ENCODE peak calls at places on chromosome 12, in four cellular contexts. N, Z, T and G are unnamed samples.

GRCh38 chr12:114504311-114504710 is 98.4 kb upstream of the TBX5 start:
- DNase-seq in N (no peak), Z (no peak), T (no peak), G (no peak)

GRCh38 chr12:127054531-127054930 is 1212.4 kb upstream of the TMEM132C start:
- DNase-seq in T (no peak), N (no peak), Z (no peak), G (no peak)

GRCh38 chr12:49959570-49960473 is 1.9 kb upstream of the AQP5 start:
- DNase-seq in Z (no peak), T (no peak), N (no peak), G (no peak)

GRCh38 chr12:4221157-4221556 is 52.4 kb upstream of the CCND2 start:
- DNase-seq in T (no peak), N (no peak), Z (no peak), G (no peak)

GRCh38 chr12:47740536-47741339 is 15.4 kb upstream of the ENDOU start:
- DNase-seq in N (no peak), T (no peak), Z (peak; percentile 30), G (no peak)

GRCh38 chr12:76943004-76943403 is 64.2 kb upstream of the CSRP2 start:
- DNase-seq in Z (no peak), N (no peak), T (no peak), G (no peak)

GRCh38 chr12:50563434-50563787 is 58.6 kb downstream of the DIP2B start:
- DNase-seq in N (no peak), Z (no peak), T (no peak), G (no peak)

GRCh38 chr12:24754690-24755638 is 193.9 kb downstream of the BCAT1 start:
- DNase-seq in N (no peak), T (peak; percentile 74), Z (no peak), G (no peak)

GRCh38 chr12:92134638-92135274 is 10.9 kb downstream of the BTG1 start:
- DNase-seq in Z (no peak), T (no peak), N (no peak), G (no peak)

GRCh38 chr12:130054803-130055202 is 107.5 kb upstream of the FZD10 start:
- DNase-seq in T (no peak), Z (no peak), N (no peak), G (no peak)

GRCh38 chr12:470133-470532 is 10.4 kb downstream of the B4GALNT3 start:
- DNase-seq in Z (no peak), T (no peak), N (no peak), G (no peak)

GRCh38 chr12:54538136-54538700 is 11.2 kb upstream of the PDE1B start:
- DNase-seq in N (no peak), Z (no peak), T (no peak), G (no peak)

GRCh38 chr12:98002887-98003493 is 512.4 kb upstream of the TMPO start:
- DNase-seq in T (no peak), Z (no peak), N (no peak), G (no peak)

GRCh38 chr12:20368653-20369163 is 371 bp downstream of the PDE3A start:
- DNase-seq in Z (peak; percentile 17), T (no peak), N (no peak), G (no peak)

GRCh38 chr12:131599214-131600159 is 111.4 kb upstream of the SFSWAP start:
- DNase-seq in T (no peak), Z (no peak), N (no peak), G (no peak)

GRCh38 chr12:9751204-9752144 is 9.2 kb downstream of the CD69 start:
- DNase-seq in Z (no peak), T (no peak), N (peak; percentile 35), G (no peak)

GRCh38 chr12:30806989-30807694 is 52.4 kb upstream of the CAPRIN2 start:
- DNase-seq in Z (no peak), T (no peak), N (peak; percentile 17), G (no peak)

GRCh38 chr12:27048822-27049752 is 26.7 kb downstream of the MED21 start:
- DNase-seq in T (no peak), N (no peak), Z (no peak), G (no peak)

GRCh38 chr12:120869376-120869775 is 34.8 kb downstream of the SPPL3 start:
- DNase-seq in N (no peak), Z (no peak), T (no peak), G (no peak)

GRCh38 chr12:9750276-9751203 is 10.2 kb downstream of the CD69 start:
- DNase-seq in T (no peak), N (peak; percentile 58), Z (no peak), G (no peak)

GRCh38 chr12:48824905-48825304 is 6.6 kb downstream of the CACNB3 start:
- DNase-seq in Z (no peak), N (no peak), T (no peak), G (no peak)

GRCh38 chr12:103814436-103814835 is 26.6 kb downstream of the NT5DC3 start:
- DNase-seq in T (no peak), Z (no peak), N (no peak), G (no peak)

GRCh38 chr12:11713202-11713601 is 63.7 kb downstream of the ETV6 start:
- DNase-seq in N (no peak), T (no peak), Z (no peak), G (no peak)

GRCh38 chr12:110371408-110372055 is 32.0 kb downstream of the ANAPC7 start:
- DNase-seq in T (no peak), N (no peak), Z (no peak), G (no peak)

GRCh38 chr12:47360771-47361388 is 281.1 kb upstream of the AMIGO2 start:
- DNase-seq in N (peak; percentile 31), T (no peak), Z (no peak), G (no peak)

GRCh38 chr12:61911113-61911512 is 349.1 kb upstream of the USP15 start:
- DNase-seq in T (no peak), Z (no peak), N (no peak), G (no peak)

DNA sequence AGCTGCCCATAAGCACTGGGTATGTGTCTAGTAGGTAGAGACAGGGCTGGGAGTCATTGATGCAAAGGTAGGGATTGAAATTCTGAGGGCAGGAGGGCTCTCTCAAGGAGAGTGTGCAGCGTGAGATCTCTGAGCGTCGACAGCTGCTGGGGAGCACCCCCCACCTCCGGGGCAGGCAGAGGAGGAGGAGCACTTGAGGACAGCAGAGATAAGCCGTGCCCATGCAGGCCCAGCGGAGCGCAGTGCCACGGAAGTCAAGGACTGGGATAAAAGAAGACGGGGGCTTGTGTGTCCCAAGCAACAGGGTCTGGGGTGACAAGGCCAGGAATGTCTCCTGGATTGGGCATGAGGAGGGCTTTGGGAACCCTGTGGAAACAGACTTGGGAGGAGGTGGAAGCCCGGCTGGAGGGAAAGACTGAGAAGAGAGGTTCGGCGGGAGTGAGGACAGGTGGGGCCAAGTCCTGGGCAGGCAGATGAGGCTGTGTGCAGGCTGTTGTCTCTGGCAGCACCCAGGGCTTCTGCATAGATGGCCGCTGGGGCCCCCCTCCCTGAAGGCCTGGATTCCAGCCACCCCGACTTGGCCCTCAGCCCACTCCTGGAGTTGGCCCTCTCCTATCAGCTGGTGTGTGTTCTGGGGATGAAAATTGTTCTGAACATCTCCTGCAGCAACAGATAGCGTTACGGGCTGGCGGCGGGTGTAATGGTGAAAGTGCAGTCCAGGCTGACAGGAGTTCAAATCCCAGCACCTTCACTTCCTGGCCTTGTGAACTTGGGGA is 1.9 kb downstream of the CACNA2D4 start:
- DNase-seq in T (no peak), N (no peak), Z (no peak), G (no peak)
- TF ChIP-seq CTCF in T (no peak), N (no peak), Z (no peak), G (no peak)

GRCh38 chr12:64671682-64672081 is 61.4 kb downstream of the RASSF3 start:
- DNase-seq in N (no peak), T (no peak), Z (no peak), G (no peak)

GRCh38 chr12:64670856-64671639 is 60.8 kb downstream of the RASSF3 start:
- DNase-seq in T (peak; percentile 65), Z (no peak), N (no peak), G (no peak)

GRCh38 chr12:64672925-64673409 is 62.7 kb downstream of the RASSF3 start:
- DNase-seq in T (no peak), N (peak; percentile 35), Z (peak; percentile 77), G (no peak)

GRCh38 chr12:64669270-64669842 is 59.1 kb downstream of the RASSF3 start:
- DNase-seq in Z (no peak), N (peak; percentile 38), T (no peak), G (no peak)

DNA sequence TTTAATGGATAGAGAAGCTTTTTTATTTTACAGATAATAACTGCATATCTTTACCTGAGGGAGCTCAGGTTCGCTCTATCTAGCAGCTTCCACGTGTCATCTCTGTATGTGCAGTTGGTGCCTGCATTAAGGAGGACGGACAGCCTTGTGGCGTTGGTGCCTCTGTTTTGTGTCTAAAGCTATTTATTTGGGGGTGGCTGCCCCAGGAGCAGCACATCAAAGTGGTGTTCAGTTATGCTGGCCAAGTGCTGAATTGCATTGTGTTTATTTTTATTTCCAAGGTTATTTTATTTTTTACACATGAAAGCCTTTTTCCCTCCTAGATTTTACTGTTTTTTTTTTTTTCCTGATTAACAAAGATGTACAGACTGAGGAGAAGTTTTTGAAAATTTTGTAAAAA is 59.7 kb downstream of the RASSF3 start:
- DNase-seq in T (no peak), N (no peak), Z (no peak), G (no peak)
- TF ChIP-seq CTCF in T (no peak), N (peak; percentile 22), Z (no peak), G (no peak)

GRCh38 chr12:65306229-65306602 is 27.7 kb downstream of the MSRB3 start:
- DNase-seq in Z (no peak), T (no peak), N (no peak), G (no peak)

GRCh38 chr12:65306603-65307501 is 28.4 kb downstream of the MSRB3 start:
- DNase-seq in Z (no peak), T (no peak), N (no peak), G (no peak)

GRCh38 chr12:65311260-65311659 is 32.8 kb downstream of the MSRB3 start:
- DNase-seq in N (no peak), Z (no peak), T (no peak), G (no peak)

GRCh38 chr12:65308001-65308400 is 29.5 kb downstream of the MSRB3 start:
- DNase-seq in T (no peak), Z (no peak), N (no peak), G (no peak)

DNA sequence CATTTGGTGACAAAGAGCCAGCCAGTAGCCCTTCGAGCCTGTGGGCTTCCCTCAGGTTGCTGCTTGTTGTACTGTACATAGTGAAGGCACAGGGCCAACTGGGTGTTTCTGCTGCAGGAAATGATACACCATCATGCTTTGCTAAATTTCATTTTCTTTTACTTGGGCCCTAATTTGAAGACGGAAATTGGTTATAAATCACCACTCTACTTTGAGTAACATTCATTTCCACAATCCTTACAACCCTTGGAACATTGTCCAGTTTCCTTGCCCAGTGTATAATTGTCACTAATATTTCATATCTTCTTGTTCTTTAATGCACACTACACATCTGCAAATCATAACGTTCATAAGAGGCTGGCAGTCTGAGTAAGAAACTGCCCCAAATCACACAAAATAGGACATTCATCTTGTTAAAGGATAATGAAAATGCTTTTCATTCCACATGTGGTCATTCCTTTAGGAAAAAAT is 30.2 kb downstream of the MSRB3 start:
- DNase-seq in N (no peak), T (no peak), Z (no peak), G (no peak)
- TF ChIP-seq CTCF in N (no peak), T (no peak), Z (no peak), G (no peak)

GRCh38 chr12:100669922-100670321 is 96.4 kb downstream of the GAS2L3 start:
- DNase-seq in Z (no peak), T (no peak), N (no peak), G (no peak)

GRCh38 chr12:100674009-100674888 is 100.8 kb downstream of the GAS2L3 start:
- DNase-seq in N (no peak), Z (no peak), T (no peak), G (no peak)

GRCh38 chr12:100671396-100672074 is 98.1 kb downstream of the GAS2L3 start:
- DNase-seq in Z (no peak), T (no peak), N (no peak), G (no peak)

GRCh38 chr12:100668939-100669536 is 95.6 kb downstream of the GAS2L3 start:
- DNase-seq in Z (peak; percentile 77), N (peak; percentile 21), T (no peak), G (no peak)

GRCh38 chr12:100672075-100672592 is 98.7 kb downstream of the GAS2L3 start:
- DNase-seq in Z (no peak), T (no peak), N (peak; percentile 8), G (no peak)
- TF ChIP-seq CTCF in Z (no peak), T (peak; percentile 73), N (no peak), G (peak; percentile 85)